ENCODE peak calls at places on chromosome 1, in ten cellular contexts. G is thyroid gland, X is left ventricle myocardium inferior, F is tibial nerve, U is HCT116, J is GM23338, A is Panc1, I is progenitor cell of endocrine pancreas, W is A549, V is cardiac fibroblast. K is an unnamed sample.

GRCh38 chr1:157137051-157137772 is 983 bp downstream of the ETV3 start:
- DNase-seq in G (no peak), X (no peak), F (no peak), U (no peak), J (no peak), A (no peak), I (no peak), W (peak), V (peak), K (no peak)

GRCh38 chr1:212566522-212567479 is 41.8 kb upstream of the ATF3 start:
- DNase-seq in G (peak), X (no peak), F (no peak), U (peak), J (no peak), A (peak), I (no peak), W (peak), V (peak), K (no peak)

GRCh38 chr1:230057681-230058565 is 9.1 kb upstream of the GALNT2 start:
- DNase-seq in G (no peak), X (no peak), F (no peak), U (no peak), J (no peak), A (no peak), I (no peak), W (no peak), V (no peak), K (no peak)

GRCh38 chr1:237470712-237471310 is 419.9 kb downstream of the ZP4 start:
- DNase-seq in G (no peak), X (peak), F (no peak), U (no peak), J (peak), A (no peak), I (no peak), W (peak), V (no peak), K (no peak)

GRCh38 chr1:88973520-88974137 is 18.8 kb downstream of the KYAT3 start:
- DNase-seq in G (no peak), X (no peak), F (no peak), U (peak), J (peak), A (no peak), I (no peak), W (peak), V (peak), K (no peak)

GRCh38 chr1:212397171-212397570 is 17.5 kb downstream of the PACC1 start:
- DNase-seq in G (no peak), X (no peak), F (no peak), U (no peak), J (no peak), A (no peak), I (no peak), W (no peak), V (no peak), K (no peak)

GRCh38 chr1:56097713-56098112 is 481.6 kb downstream of the PLPP3 start:
- DNase-seq in G (no peak), X (no peak), F (no peak), U (no peak), J (no peak), A (no peak), I (no peak), W (no peak), V (peak), K (no peak)

GRCh38 chr1:83698644-83699043 is 300.3 kb downstream of the TTLL7 start:
- DNase-seq in G (no peak), X (no peak), F (no peak), U (no peak), J (no peak), A (no peak), I (no peak), W (no peak), V (no peak), K (no peak)

GRCh38 chr1:82160036-82160435 is 359.3 kb downstream of the ADGRL2 start:
- DNase-seq in G (no peak), X (no peak), F (no peak), U (no peak), J (no peak), A (no peak), I (no peak), W (peak), V (peak), K (no peak)

GRCh38 chr1:201254625-201255469 is 28.5 kb upstream of the PKP1 start:
- DNase-seq in G (peak), X (peak), F (peak), U (peak), J (peak), A (no peak), I (peak), W (peak), V (peak), K (no peak)

GRCh38 chr1:187626056-187626455 is 797.3 kb downstream of the PLA2G4A start:
- DNase-seq in G (no peak), X (no peak), F (no peak), U (no peak), J (no peak), A (no peak), I (no peak), W (no peak), V (no peak), K (no peak)

GRCh38 chr1:13570924-13571323 is 12.7 kb upstream of the PDPN start:
- DNase-seq in G (no peak), X (no peak), F (no peak), U (no peak), J (peak), A (no peak), I (no peak), W (no peak), V (no peak), K (no peak)
- TF ChIP-seq CTCF in G (no peak), X (peak), F (no peak), U (peak), J (peak), A (peak), I (peak), W (no peak), V (peak), K (peak)

GRCh38 chr1:61210435-61211012 is 128.2 kb downstream of the NFIA start:
- DNase-seq in G (no peak), X (no peak), F (no peak), U (no peak), J (no peak), A (no peak), I (no peak), W (peak), V (no peak), K (no peak)
- TF ChIP-seq CTCF in G (no peak), X (peak), F (no peak), U (peak), J (peak), A (peak), I (no peak), W (peak), V (no peak), K (peak)

DNA sequence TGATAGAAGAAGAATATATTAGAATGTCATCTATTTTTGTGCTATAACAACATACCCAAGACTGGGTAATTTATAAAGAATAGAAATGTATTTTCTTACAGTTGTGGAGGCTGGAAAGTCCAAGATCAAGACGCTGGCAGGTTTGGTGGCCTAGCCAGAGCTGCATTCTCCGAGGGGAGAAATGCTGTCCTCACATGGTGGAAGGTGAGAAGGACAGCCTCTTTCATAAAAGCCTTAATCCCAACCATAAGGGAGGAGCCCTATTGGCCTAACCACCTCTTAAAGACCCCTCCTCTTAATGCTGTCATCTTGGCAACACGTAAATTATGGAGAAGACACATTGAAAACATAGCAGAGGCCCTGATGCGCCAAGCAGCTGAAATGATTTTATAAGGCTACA is 60.1 kb upstream of the KAZN start:
- DNase-seq in G (no peak), X (no peak), F (no peak), U (no peak), J (peak), A (no peak), I (no peak), W (no peak), V (no peak), K (no peak)
- TF ChIP-seq CTCF in G (peak), X (no peak), F (no peak), U (peak), J (peak), A (peak), I (no peak), W (no peak), V (no peak), K (peak)

DNA sequence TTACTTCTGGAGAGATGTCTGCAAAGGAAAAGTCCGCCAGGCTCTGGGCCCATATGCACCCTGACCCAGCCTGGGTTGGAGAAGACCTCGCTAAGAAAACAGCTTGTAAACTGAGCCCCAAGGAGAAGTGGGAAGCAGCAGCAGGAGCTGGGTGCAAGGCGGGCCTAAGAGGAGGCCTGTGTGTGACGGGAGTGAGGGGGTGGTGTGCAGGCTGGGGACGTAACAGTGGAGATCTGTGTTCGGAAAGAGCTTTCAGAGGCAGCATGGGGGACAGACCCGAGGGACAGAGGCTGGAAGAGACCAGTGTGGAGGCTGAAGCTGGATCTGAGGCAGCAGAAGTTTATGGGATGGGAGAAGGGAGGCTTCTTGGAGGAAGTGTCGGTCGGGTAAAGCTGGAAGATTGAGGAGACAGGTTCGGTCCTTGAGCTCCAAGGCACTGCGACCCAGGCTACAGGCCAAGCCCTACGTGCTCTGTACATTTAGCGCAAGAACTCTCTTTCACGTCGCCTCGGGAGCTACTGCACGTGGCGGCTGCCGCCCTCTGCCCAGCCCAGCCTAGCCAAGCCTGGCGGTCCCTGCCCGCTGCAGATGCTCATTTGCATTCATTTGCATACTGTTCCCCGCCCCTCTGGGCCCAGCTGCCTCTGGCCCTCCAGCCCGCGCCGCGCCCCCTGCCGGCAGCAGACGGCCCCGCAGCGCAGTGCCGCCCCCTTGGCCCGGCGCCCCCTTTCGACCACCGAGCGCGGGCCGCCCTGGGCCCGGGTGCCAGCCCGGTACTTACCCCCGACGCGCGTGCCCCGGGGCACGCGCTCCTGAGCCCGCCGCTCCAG is 6.3 kb downstream of the HPCA start:
- DNase-seq in G (peak), X (no peak), F (no peak), U (no peak), J (peak), A (no peak), I (peak), W (peak), V (peak), K (no peak)
- TF ChIP-seq CTCF in G (peak), X (peak), F (no peak), U (peak), J (peak), A (peak), I (peak), W (peak), V (peak), K (peak)

GRCh38 chr1:207454046-207454964 is at the start of gene CR2:
- DNase-seq in G (peak), X (peak), F (no peak), U (peak), J (peak), A (no peak), I (peak), W (peak), V (no peak), K (no peak)
- TF ChIP-seq CTCF in G (no peak), X (no peak), F (no peak), U (peak), J (peak), A (peak), I (peak), W (peak), V (no peak), K (no peak)

DNA sequence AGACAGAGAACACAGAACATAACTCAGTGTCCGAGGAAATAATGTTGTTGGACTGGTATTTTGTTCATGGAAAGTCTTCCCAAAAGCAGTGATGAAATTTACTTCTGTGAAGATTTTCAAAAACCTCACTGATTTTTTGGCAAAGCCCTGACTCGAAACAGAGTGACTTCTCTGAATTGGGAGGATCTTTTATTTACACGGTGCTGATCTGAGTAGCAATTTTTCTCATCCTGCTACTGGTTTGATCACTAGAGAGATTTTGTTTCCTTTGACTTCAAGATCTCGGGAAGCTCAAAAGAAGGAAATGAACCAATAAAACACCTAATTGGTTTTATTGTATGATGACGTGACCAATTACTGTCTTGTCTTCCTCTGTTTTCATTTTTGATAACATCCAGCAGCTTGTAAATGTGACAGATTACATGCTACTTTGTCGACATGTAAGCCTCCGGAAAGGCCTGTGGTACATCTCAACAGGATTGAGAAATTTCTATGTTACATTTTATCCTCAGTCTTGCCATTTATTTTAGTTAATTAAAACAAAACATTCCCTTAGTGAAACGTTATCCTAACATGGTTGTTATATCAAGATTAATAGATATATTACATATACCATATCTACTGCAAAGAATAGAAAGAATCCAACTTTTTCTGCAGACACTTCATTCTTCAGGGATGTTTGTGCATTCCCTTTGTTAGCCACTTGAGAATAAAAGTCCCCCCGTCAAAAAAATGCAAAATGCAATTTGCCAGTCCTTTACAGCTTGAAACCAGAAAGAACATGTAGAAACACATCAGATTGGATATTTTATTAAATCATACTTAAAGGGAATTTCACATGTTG is 42.8 kb upstream of the IFI44L start:
- DNase-seq in G (no peak), X (no peak), F (no peak), U (no peak), J (no peak), A (no peak), I (no peak), W (no peak), V (peak), K (no peak)
- TF ChIP-seq CTCF in G (no peak), X (no peak), F (no peak), U (no peak), J (no peak), A (no peak), I (no peak), W (no peak), V (no peak), K (no peak)

GRCh38 chr1:1461721-1462317 is 9.7 kb upstream of the ATAD3B start:
- DNase-seq in G (peak), X (no peak), F (no peak), U (no peak), J (no peak), A (no peak), I (no peak), W (no peak), V (no peak), K (no peak)
- TF ChIP-seq CTCF in G (no peak), X (no peak), F (no peak), U (no peak), J (peak), A (no peak), I (no peak), W (no peak), V (no peak), K (no peak)